ENCODE peak calls at places on chromosomes 3 and 15, in nine cellular contexts. N, M, S, K, C, V, G, Q and W are unnamed samples.

GRCh38 chr3:145307272-145307671 is 853.7 kb downstream of the PLOD2 start:
- DNase-seq in N (no peak), M (no peak), S (no peak), K (no peak), C (no peak), V (no peak), G (no peak), Q (no peak), W (no peak)

GRCh38 chr15:92391640-92392039 is 2.0 kb upstream of the ST8SIA2 start:
- DNase-seq in N (no peak), M (no peak), S (no peak), K (no peak), C (no peak), V (no peak), G (no peak), Q (no peak), W (peak)

GRCh38 chr3:41169038-41169437 is 30.3 kb upstream of the CTNNB1 start:
- DNase-seq in N (no peak), M (no peak), S (no peak), K (no peak), C (no peak), V (no peak), G (no peak), Q (no peak), W (no peak)

GRCh38 chr3:3295586-3295985 is 116.1 kb upstream of the CRBN start:
- DNase-seq in N (no peak), M (no peak), S (no peak), K (no peak), C (no peak), V (no peak), G (no peak), Q (no peak), W (no peak)

GRCh38 chr15:45265506-45265905 is 13.5 kb downstream of the SLC28A2 start:
- DNase-seq in N (no peak), M (no peak), S (no peak), K (no peak), C (no peak), V (no peak), G (no peak), Q (no peak), W (no peak)

GRCh38 chr3:15647629-15648167 is 46.2 kb downstream of the BTD start:
- DNase-seq in N (no peak), M (no peak), S (peak), K (no peak), C (no peak), V (no peak), G (no peak), Q (peak), W (peak)

GRCh38 chr3:39779511-39780230 is 29.7 kb upstream of the MYRIP start:
- DNase-seq in N (no peak), M (no peak), S (no peak), K (no peak), C (no peak), V (no peak), G (no peak), Q (no peak), W (no peak)

GRCh38 chr3:126051234-126051633 is 32.7 kb downstream of the SLC41A3 start:
- DNase-seq in N (no peak), M (no peak), S (no peak), K (no peak), C (no peak), V (no peak), G (no peak), Q (no peak), W (no peak)

GRCh38 chr15:85788796-85789495 is 5.8 kb downstream of the KLHL25 start:
- DNase-seq in N (peak), M (no peak), S (no peak), K (no peak), C (peak), V (no peak), G (no peak), Q (peak), W (no peak)

GRCh38 chr3:161153480-161153879 is 48.3 kb upstream of the B3GALNT1 start:
- DNase-seq in N (no peak), M (no peak), S (no peak), K (no peak), C (no peak), V (no peak), G (no peak), Q (no peak), W (no peak)

GRCh38 chr3:43345877-43346276 is 59.5 kb downstream of the SNRK start:
- DNase-seq in N (no peak), M (no peak), S (no peak), K (no peak), C (no peak), V (no peak), G (no peak), Q (no peak), W (no peak)

GRCh38 chr3:31922962-31923361 is 58.1 kb downstream of the OSBPL10 start:
- DNase-seq in N (no peak), M (no peak), S (no peak), K (no peak), C (no peak), V (no peak), G (no peak), Q (no peak), W (no peak)

GRCh38 chr3:7456376-7456775 is 595.5 kb downstream of the GRM7 start:
- DNase-seq in N (no peak), M (no peak), S (no peak), K (no peak), C (no peak), V (no peak), G (no peak), Q (no peak), W (peak)

GRCh38 chr3:99966657-99967420 is 147.5 kb downstream of the FILIP1L start:
- DNase-seq in N (no peak), M (no peak), S (no peak), K (no peak), C (no peak), V (no peak), G (no peak), Q (no peak), W (no peak)

GRCh38 chr3:185337231-185337816 is 25.6 kb upstream of the MAP3K13 start:
- DNase-seq in N (no peak), M (no peak), S (no peak), K (no peak), C (no peak), V (no peak), G (no peak), Q (no peak), W (no peak)

GRCh38 chr15:100926258-100926657 is 7.1 kb downstream of the LRRK1 start:
- DNase-seq in N (no peak), M (no peak), S (no peak), K (no peak), C (no peak), V (no peak), G (peak), Q (no peak), W (no peak)

GRCh38 chr3:66468016-66468735 is 32.6 kb downstream of the LRIG1 start:
- DNase-seq in N (no peak), M (no peak), S (no peak), K (no peak), C (no peak), V (no peak), G (no peak), Q (no peak), W (no peak)

GRCh38 chr3:158771982-158772381 is 29.9 kb upstream of the MFSD1 start:
- DNase-seq in N (no peak), M (no peak), S (no peak), K (no peak), C (no peak), V (no peak), G (no peak), Q (no peak), W (no peak)

GRCh38 chr3:123871946-123872345 is 12.2 kb downstream of the MYLK start:
- DNase-seq in N (no peak), M (no peak), S (no peak), K (no peak), C (no peak), V (no peak), G (no peak), Q (no peak), W (peak)

GRCh38 chr15:99967841-99968371 is 234.7 kb upstream of the LYSMD4 start:
- DNase-seq in N (peak), M (peak), S (no peak), K (no peak), C (no peak), V (no peak), G (no peak), Q (no peak), W (no peak)

GRCh38 chr3:149441662-149442442 is 32.6 kb upstream of the TM4SF4 start:
- DNase-seq in N (no peak), M (no peak), S (no peak), K (no peak), C (no peak), V (no peak), G (no peak), Q (no peak), W (no peak)

GRCh38 chr3:23079976-23080375 is 123.2 kb upstream of the UBE2E2 start:
- DNase-seq in N (no peak), M (no peak), S (no peak), K (no peak), C (no peak), V (no peak), G (no peak), Q (peak), W (no peak)

GRCh38 chr3:146646251-146646650 is 41.1 kb upstream of the PLSCR5 start:
- DNase-seq in N (no peak), M (no peak), S (no peak), K (no peak), C (no peak), V (no peak), G (no peak), Q (no peak), W (no peak)

GRCh38 chr15:44541282-44541958 is 4.5 kb downstream of the EIF3J start:
- DNase-seq in N (no peak), M (no peak), S (no peak), K (no peak), C (no peak), V (no peak), G (no peak), Q (no peak), W (peak)

GRCh38 chr3:54870423-54870822 is 57.4 kb downstream of the LRTM1 start:
- DNase-seq in N (no peak), M (no peak), S (no peak), K (no peak), C (no peak), V (no peak), G (no peak), Q (no peak), W (no peak)

GRCh38 chr3:101998256-101998926 is 149.1 kb downstream of the NFKBIZ start:
- DNase-seq in N (no peak), M (no peak), S (no peak), K (no peak), C (no peak), V (no peak), G (no peak), Q (no peak), W (peak)

GRCh38 chr15:45689616-45690015 is 54.8 kb downstream of the SQOR start:
- DNase-seq in N (no peak), M (no peak), S (no peak), K (no peak), C (no peak), V (no peak), G (no peak), Q (no peak), W (no peak)

GRCh38 chr3:106819445-106819844 is 557.8 kb upstream of the CCDC54 start:
- DNase-seq in N (no peak), M (no peak), S (no peak), K (no peak), C (no peak), V (no peak), G (no peak), Q (no peak), W (no peak)

GRCh38 chr15:67296188-67296587 is 41.6 kb downstream of the IQCH start:
- DNase-seq in N (no peak), M (no peak), S (no peak), K (no peak), C (no peak), V (no peak), G (no peak), Q (no peak), W (no peak)

GRCh38 chr3:18758047-18758704 is 333.0 kb upstream of the SATB1 start:
- DNase-seq in N (no peak), M (no peak), S (no peak), K (peak), C (peak), V (no peak), G (no peak), Q (peak), W (no peak)

GRCh38 chr15:63381301-63382192 is at the start of gene CA12:
- DNase-seq in N (peak), M (peak), S (no peak), K (no peak), C (no peak), V (no peak), G (no peak), Q (peak), W (peak)
- TF ChIP-seq POLR2AphosphoS5 in N (peak), M (no peak), S (no peak), K (no peak), C (no peak), V (no peak), G (no peak), Q (peak), W (no peak)

GRCh38 chr15:68820205-68820588 is 498 bp downstream of the ANP32A start:
- DNase-seq in N (peak), M (peak), S (no peak), K (no peak), C (no peak), V (no peak), G (no peak), Q (peak), W (peak)

GRCh38 chr15:68818088-68818670 is 2.5 kb downstream of the ANP32A start:
- DNase-seq in N (peak), M (peak), S (no peak), K (no peak), C (peak), V (no peak), G (no peak), Q (peak), W (peak)

GRCh38 chr15:68819451-68820204 is 1.1 kb downstream of the ANP32A start:
- DNase-seq in N (peak), M (peak), S (no peak), K (no peak), C (peak), V (no peak), G (no peak), Q (peak), W (peak)

GRCh38 chr15:68817304-68818087 is 3.2 kb downstream of the ANP32A start:
- DNase-seq in N (peak), M (peak), S (no peak), K (no peak), C (peak), V (no peak), G (no peak), Q (peak), W (peak)

GRCh38 chr15:68818671-68819450 is 1.8 kb downstream of the ANP32A start:
- DNase-seq in N (peak), M (peak), S (no peak), K (no peak), C (peak), V (no peak), G (no peak), Q (peak), W (peak)
- TF ChIP-seq POLR2AphosphoS5 in N (no peak), M (no peak), S (no peak), K (peak), C (peak), V (peak), G (no peak), Q (peak), W (peak)

GRCh38 chr3:46913644-46914043 is 36.1 kb downstream of the PTH1R start:
- DNase-seq in N (no peak), M (peak), S (no peak), K (no peak), C (peak), V (peak), G (no peak), Q (peak), W (peak)
- TF ChIP-seq POLR2AphosphoS5 in N (no peak), M (no peak), S (peak), K (no peak), C (no peak), V (peak), G (no peak), Q (peak), W (no peak)

GRCh38 chr15:63063164-63063756 is 20.7 kb downstream of the TPM1 start:
- DNase-seq in N (no peak), M (no peak), S (no peak), K (no peak), C (no peak), V (no peak), G (no peak), Q (no peak), W (peak)
- TF ChIP-seq POLR2AphosphoS5 in N (no peak), M (peak), S (no peak), K (no peak), C (no peak), V (no peak), G (no peak), Q (no peak), W (no peak)

DNA sequence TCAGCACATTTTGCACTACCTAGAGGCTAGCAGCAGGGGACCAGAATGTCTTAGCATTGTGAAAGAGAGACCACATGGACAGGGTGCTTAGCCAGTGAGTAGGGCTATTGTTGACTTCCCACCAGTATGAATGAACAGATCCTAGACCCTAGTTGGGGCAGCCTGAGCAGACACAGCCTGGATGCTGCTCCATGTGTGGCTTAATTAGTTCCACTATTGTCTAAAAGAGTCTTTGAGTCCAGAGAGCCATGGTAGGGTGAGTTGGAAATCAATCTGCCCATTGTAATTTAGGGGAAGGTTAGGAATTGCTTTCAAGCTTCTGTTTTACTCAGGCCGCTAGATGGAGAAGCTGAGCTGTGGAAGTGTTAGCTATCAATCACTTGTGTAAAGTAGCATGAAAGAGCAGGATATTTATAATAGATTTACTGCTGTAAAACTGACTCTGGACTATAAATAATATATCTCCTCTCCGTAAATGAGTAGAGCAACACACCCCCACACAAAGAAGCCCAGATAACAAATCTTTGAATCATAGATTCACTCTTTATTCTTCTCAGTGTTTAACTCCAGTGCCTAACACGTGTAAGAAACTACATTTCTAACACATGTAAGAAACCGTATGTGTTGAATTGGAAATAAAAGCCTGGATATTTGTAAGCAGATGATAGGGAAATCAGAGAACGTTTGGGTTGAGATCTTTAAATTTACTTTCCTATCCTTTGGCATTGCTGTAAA is 4.1 kb upstream of the GCSAM start:
- DNase-seq in N (no peak), M (no peak), S (no peak), K (peak), C (no peak), V (no peak), G (no peak), Q (peak), W (peak)
- TF ChIP-seq POLR2AphosphoS5 in N (no peak), M (no peak), S (peak), K (no peak), C (no peak), V (no peak), G (no peak), Q (no peak), W (no peak)

DNA sequence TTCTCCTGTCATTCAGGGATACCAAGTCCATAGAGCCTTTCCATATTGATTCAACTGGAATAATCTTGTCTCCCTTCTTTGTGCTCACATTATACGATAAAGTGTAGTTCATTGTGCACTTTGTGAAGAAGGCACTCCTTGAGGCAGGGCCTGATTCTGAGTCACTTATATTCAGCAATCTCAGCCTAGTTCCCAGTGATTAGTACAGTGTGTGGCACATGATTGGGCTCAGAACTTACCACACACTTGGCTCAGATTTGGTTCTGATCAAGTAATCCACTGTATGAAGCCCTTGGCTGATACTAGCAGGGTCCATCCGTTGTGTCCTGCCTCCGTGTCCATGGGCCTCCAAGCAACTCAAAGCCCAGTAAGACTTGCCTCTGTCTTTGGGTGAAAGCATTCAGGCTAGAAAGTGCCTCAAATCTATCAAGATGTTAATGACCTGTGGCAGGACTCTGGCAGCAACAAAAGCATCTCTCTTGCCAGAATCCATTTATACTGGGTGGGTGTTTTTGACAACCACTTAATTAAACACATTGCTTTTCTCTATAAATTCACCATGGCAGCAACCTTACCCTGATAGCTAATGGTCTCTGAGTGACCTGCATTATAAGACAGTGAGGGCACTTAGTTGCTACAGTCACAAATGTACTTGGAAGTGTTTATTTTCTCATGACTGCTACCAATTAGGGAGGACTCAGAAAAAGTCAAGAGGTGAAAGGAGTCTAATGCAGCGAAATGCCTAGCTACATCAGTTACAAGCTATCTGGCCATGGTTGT is 51.3 kb downstream of the TPRG1 start:
- DNase-seq in N (no peak), M (no peak), S (no peak), K (no peak), C (no peak), V (no peak), G (no peak), Q (no peak), W (no peak)
- TF ChIP-seq POLR2AphosphoS5 in N (no peak), M (no peak), S (no peak), K (no peak), C (no peak), V (no peak), G (no peak), Q (no peak), W (no peak)

GRCh38 chr15:74616996-74617395 is 1.4 kb downstream of the CLK3 start:
- DNase-seq in N (no peak), M (no peak), S (no peak), K (no peak), C (no peak), V (no peak), G (no peak), Q (no peak), W (no peak)

GRCh38 chr15:74613953-74614743 is 1.5 kb upstream of the CLK3 start:
- DNase-seq in N (no peak), M (no peak), S (peak), K (no peak), C (no peak), V (no peak), G (no peak), Q (no peak), W (peak)

GRCh38 chr15:74615313-74616019 is at the start of gene CLK3:
- DNase-seq in N (peak), M (peak), S (peak), K (no peak), C (peak), V (peak), G (no peak), Q (peak), W (peak)

GRCh38 chr15:74614744-74615312 is 808 bp upstream of the CLK3 start:
- DNase-seq in N (peak), M (peak), S (peak), K (no peak), C (peak), V (no peak), G (no peak), Q (peak), W (no peak)

DNA sequence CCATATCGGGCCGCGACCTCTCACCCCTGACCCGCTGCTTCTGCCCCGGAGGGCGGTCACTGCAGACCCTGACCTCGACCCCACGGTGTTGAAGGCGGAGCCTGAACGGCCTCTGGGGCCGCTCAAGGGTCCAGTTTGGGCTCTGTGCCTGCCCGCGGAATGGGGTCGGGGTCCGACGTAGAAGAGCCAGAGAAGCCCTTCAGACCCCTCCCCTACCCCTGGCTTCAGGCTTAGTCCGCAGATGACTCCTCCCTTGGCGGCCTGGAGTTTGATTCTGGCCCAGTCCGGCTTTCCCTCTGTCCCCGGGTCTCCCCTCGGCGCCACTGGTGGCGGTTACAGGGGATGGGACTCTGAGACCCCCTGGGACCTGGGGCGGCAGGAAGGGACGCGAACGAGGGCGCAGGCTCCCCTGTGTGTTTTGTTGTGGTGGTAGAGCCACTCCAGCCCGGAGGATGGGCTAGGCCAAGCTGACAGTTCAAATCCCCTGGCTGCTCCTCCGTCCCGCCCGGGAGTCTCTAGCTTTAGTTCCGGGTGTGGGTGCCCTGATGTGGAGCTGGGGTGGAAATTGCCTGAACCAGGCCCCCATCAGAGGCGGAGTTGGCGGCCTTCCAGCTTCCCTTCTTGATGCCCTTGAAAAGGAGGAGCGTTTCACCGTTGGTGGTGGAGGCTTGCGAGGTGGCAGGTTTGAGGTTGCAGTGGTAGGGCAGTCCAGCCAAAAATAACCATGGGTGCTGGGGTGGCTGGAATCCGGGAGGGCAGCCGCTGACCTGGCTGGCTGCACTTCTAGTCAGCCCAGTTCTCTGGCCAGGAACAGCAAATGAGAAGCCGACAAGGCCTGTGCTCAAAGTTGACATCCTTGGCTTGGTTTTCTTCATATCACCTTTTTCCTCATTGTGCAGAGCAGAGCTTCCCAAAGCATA is 644 bp downstream of the CLK3 start:
- DNase-seq in N (peak), M (peak), S (peak), K (no peak), C (peak), V (no peak), G (no peak), Q (peak), W (peak)
- TF ChIP-seq POLR2AphosphoS5 in N (peak), M (peak), S (no peak), K (no peak), C (no peak), V (no peak), G (no peak), Q (peak), W (peak)